ENCODE peak calls at places on chromosomes 11 and 22, in seven cellular contexts. H is left colon; V is GM18507; I is HEK293T; D is stimulated activated CD8-positive, alpha-beta memory T cell treated with anti-CD3 and anti-CD28 coated beads, Interleukin-7, amount 100 ng/mL, for 1 hour; G is activated T-helper 9 cell treated with anti-CD3 and anti-CD28 coated beads, Interleukin-2, amount 50 U/mL, for 16 hours; O is A549. F is an unnamed sample.

GRCh38 chr22:17980638-17981051 is 43.7 kb downstream of the MICAL3 start:
- DNase-seq in H (peak), V (no peak), I (no peak), D (no peak), G (peak), O (no peak), F (no peak)

GRCh38 chr11:3189886-3190583 is 24.9 kb upstream of the OSBPL5 start:
- DNase-seq in H (no peak), V (no peak), I (no peak), D (no peak), G (no peak), O (no peak), F (no peak)

GRCh38 chr11:113705871-113706654 is at the start of gene TMPRSS5:
- DNase-seq in H (no peak), V (no peak), I (no peak), D (no peak), G (no peak), O (no peak), F (no peak)

GRCh38 chr11:101866619-101867491 is 48.0 kb upstream of the CEP126 start:
- DNase-seq in H (no peak), V (no peak), I (no peak), D (no peak), G (no peak), O (peak), F (peak)

GRCh38 chr22:48874956-48875355 is 952.7 kb downstream of the BRD1 start:
- DNase-seq in H (peak), V (no peak), I (no peak), D (no peak), G (no peak), O (no peak), F (no peak)

GRCh38 chr22:32862083-32862482 is 60.6 kb downstream of the TIMP3 start:
- DNase-seq in H (no peak), V (no peak), I (no peak), D (no peak), G (no peak), O (no peak), F (no peak)

GRCh38 chr22:40720538-40721256 is 41.4 kb downstream of the MCHR1 start:
- DNase-seq in H (no peak), V (no peak), I (peak), D (no peak), G (no peak), O (no peak), F (peak)

GRCh38 chr22:29755889-29756288 is 10.9 kb downstream of the ZMAT5 start:
- DNase-seq in H (no peak), V (no peak), I (no peak), D (no peak), G (no peak), O (no peak), F (no peak)

GRCh38 chr11:43905788-43906187 is 25.2 kb downstream of the ALKBH3 start:
- DNase-seq in H (no peak), V (no peak), I (no peak), D (no peak), G (no peak), O (no peak), F (peak)

GRCh38 chr11:131099013-131099412 is 182.7 kb upstream of the SNX19 start:
- DNase-seq in H (no peak), V (no peak), I (no peak), D (no peak), G (no peak), O (no peak), F (no peak)

GRCh38 chr11:134040386-134041297 is 28.2 kb upstream of the JAM3 start:
- DNase-seq in H (no peak), V (no peak), I (no peak), D (no peak), G (no peak), O (no peak), F (no peak)

GRCh38 chr11:96267490-96268010 is 75.4 kb downstream of the MAML2 start:
- DNase-seq in H (no peak), V (peak), I (no peak), D (no peak), G (peak), O (no peak), F (no peak)

GRCh38 chr11:66851698-66852465 is 5.0 kb upstream of the LRFN4 start:
- DNase-seq in H (peak), V (no peak), I (peak), D (no peak), G (no peak), O (no peak), F (peak)

GRCh38 chr11:120714448-120714847 is 202.9 kb downstream of the GRIK4 start:
- DNase-seq in H (no peak), V (no peak), I (no peak), D (no peak), G (no peak), O (no peak), F (peak)

GRCh38 chr11:128724891-128725611 is 31.2 kb downstream of the FLI1 start:
- DNase-seq in H (no peak), V (no peak), I (no peak), D (no peak), G (no peak), O (no peak), F (no peak)

GRCh38 chr11:9774591-9775392 is 110.9 kb downstream of the SWAP70 start:
- DNase-seq in H (no peak), V (no peak), I (no peak), D (no peak), G (no peak), O (no peak), F (no peak)

GRCh38 chr11:36131719-36132349 is 157.4 kb downstream of the COMMD9 start:
- DNase-seq in H (no peak), V (no peak), I (peak), D (no peak), G (no peak), O (no peak), F (peak)

GRCh38 chr11:65493367-65494176 is 5.3 kb upstream of the MALAT1 start:
- DNase-seq in H (peak), V (no peak), I (no peak), D (no peak), G (no peak), O (peak), F (peak)

F was measured in lung microvascular endothelial cell.